ENCODE peak calls at places on chromosomes 7 and 10, in five cellular contexts. L, T, B, E and G are unnamed samples.

GRCh38 chr7:473211-473734 is 46.4 kb downstream of the PDGFA start:
- DNase-seq in T (no peak), L (no peak), E (no peak), B (peak; percentile 16), G (no peak)

GRCh38 chr10:21599582-21599981 is 65.5 kb downstream of the MLLT10 start:
- DNase-seq in T (no peak), E (no peak), L (no peak), B (no peak), G (no peak)

GRCh38 chr7:99848420-99849216 is 20.8 kb downstream of the CYP3A43 start:
- DNase-seq in B (no peak), L (no peak), T (no peak), E (no peak), G (no peak)

GRCh38 chr10:44971419-44971818 is 7.2 kb downstream of the DEPP1 start:
- DNase-seq in E (no peak), B (no peak), L (no peak), T (no peak), G (no peak)

GRCh38 chr10:78450807-78451485 is 417.3 kb downstream of the RPS24 start:
- DNase-seq in B (no peak), T (no peak), L (no peak), E (no peak), G (no peak)

GRCh38 chr7:82517059-82517458 is 73.5 kb upstream of the CACNA2D1 start:
- DNase-seq in L (no peak), T (no peak), B (no peak), E (no peak), G (no peak)

GRCh38 chr10:131676971-131677421 is 223.8 kb upstream of the PPP2R2D start:
- DNase-seq in L (peak; percentile 45), B (no peak), E (no peak), T (no peak), G (no peak)

GRCh38 chr7:22670422-22670815 is 56.6 kb upstream of the IL6 start:
- DNase-seq in B (no peak), E (no peak), T (no peak), L (no peak), G (no peak)

GRCh38 chr7:92916751-92917369 is 80.5 kb upstream of the CDK6 start:
- DNase-seq in E (peak; percentile 79), T (peak; percentile 42), L (no peak), B (no peak), G (no peak)

GRCh38 chr10:112471878-112472487 is 25.0 kb downstream of the VTI1A start:
- DNase-seq in E (no peak), L (peak; percentile 70), T (no peak), B (no peak), G (peak; percentile 26)

GRCh38 chr10:23461557-23461956 is 22.7 kb downstream of the OTUD1 start:
- DNase-seq in E (no peak), B (no peak), T (no peak), L (no peak), G (no peak)

GRCh38 chr7:130463553-130464434 is 23.0 kb upstream of the CEP41 start:
- DNase-seq in L (no peak), E (no peak), T (no peak), B (no peak), G (no peak)

GRCh38 chr7:1549357-1550004 is 6.5 kb downstream of the TMEM184A start:
- DNase-seq in T (no peak), E (no peak), B (no peak), L (no peak), G (no peak)

GRCh38 chr10:58531084-58531695 is 18.5 kb downstream of the BICC1 start:
- DNase-seq in E (peak; percentile 82), L (peak; percentile 68), T (no peak), B (no peak), G (peak; percentile 61)

GRCh38 chr7:5629941-5630340 is 151.5 kb downstream of the RNF216 start:
- DNase-seq in B (no peak), L (peak; percentile 68), E (peak; percentile 75), T (no peak), G (peak; percentile 70)

GRCh38 chr7:100825760-100826545 is 1.4 kb downstream of the EPHB4 start:
- DNase-seq in L (peak; percentile 86), E (peak; percentile 17), T (no peak), B (no peak), G (peak; percentile 38)

GRCh38 chr7:100176096-100176835 is 915 bp downstream of the GPC2 start:
- DNase-seq in L (no peak), E (no peak), B (no peak), T (no peak), G (no peak)

GRCh38 chr7:131897016-131897789 is 340.8 kb upstream of the PODXL start:
- DNase-seq in E (peak; percentile 32), L (no peak), T (no peak), B (no peak), G (peak; percentile 24)

GRCh38 chr10:5168897-5169296 is 16.1 kb downstream of the AKR1C8 start:
- DNase-seq in E (no peak), B (no peak), T (no peak), L (no peak), G (no peak)

GRCh38 chr7:57412618-57413017 is 37.4 kb upstream of the ZNF716 start:
- DNase-seq in B (no peak), E (no peak), T (no peak), L (no peak), G (no peak)

GRCh38 chr10:125038637-125039036 is 96.7 kb downstream of the ZRANB1 start:
- DNase-seq in T (no peak), L (peak; percentile 30), E (no peak), B (peak; percentile 78), G (no peak)

GRCh38 chr7:351256-351655 is 61.3 kb downstream of the FOXL3 start:
- DNase-seq in E (no peak), L (no peak), B (no peak), T (no peak), G (no peak)

GRCh38 chr7:4204530-4205165 is 477.4 kb upstream of the FOXK1 start:
- DNase-seq in B (no peak), T (no peak), E (no peak), L (no peak), G (no peak)

GRCh38 chr10:76126607-76127190 is 695.3 kb downstream of the LRMDA start:
- DNase-seq in T (no peak), L (peak; percentile 87), B (no peak), E (no peak), G (no peak)

GRCh38 chr10:101310528-101311439 is 43.2 kb upstream of the BTRC start:
- DNase-seq in B (no peak), T (no peak), E (peak; percentile 4), L (no peak), G (no peak)

GRCh38 chr10:109984013-109984412 is 23.8 kb upstream of the ADD3 start:
- DNase-seq in B (no peak), T (no peak), E (no peak), L (no peak), G (no peak)

GRCh38 chr7:70951271-70951962 is 180.5 kb upstream of the GALNT17 start:
- DNase-seq in E (no peak), T (no peak), B (no peak), L (no peak), G (no peak)

GRCh38 chr7:146826338-146826737 is 709.7 kb downstream of the CNTNAP2 start:
- DNase-seq in L (no peak), E (no peak), B (no peak), T (no peak), G (no peak)

GRCh38 chr10:132449051-132449825 is 52.2 kb downstream of the PWWP2B start:
- DNase-seq in B (peak; percentile 90), T (no peak), L (peak; percentile 32), E (no peak), G (no peak)

GRCh38 chr7:130695840-130696239 is 9.5 kb upstream of the TSGA13 start:
- DNase-seq in E (peak; percentile 11), T (no peak), B (no peak), L (peak; percentile 57), G (no peak)

GRCh38 chr7:47102442-47102841 is 479.5 kb downstream of the TNS3 start:
- DNase-seq in E (no peak), L (peak; percentile 16), T (no peak), B (no peak), G (no peak)
- H3K4me3 ChIP-seq in E (no peak overlapping the region), L (no peak overlapping the region), T (no peak overlapping the region), B (no peak overlapping the region), G (no peak overlapping the region)

GRCh38 chr7:149067869-149068268 is 22.6 kb downstream of the ZNF786 start:
- DNase-seq in T (no peak), E (no peak), B (no peak), L (peak; percentile 36), G (no peak)
- TF ChIP-seq CTCF in T (no peak), E (peak; percentile 11), B (no peak), L (no peak), G (no peak)

GRCh38 chr10:104332243-104333036 is 5.8 kb downstream of the ITPRIP start:
- DNase-seq in E (no peak), L (no peak), B (no peak), T (no peak), G (no peak)

GRCh38 chr10:104333037-104333727 is 5.1 kb downstream of the ITPRIP start:
- DNase-seq in T (no peak), E (no peak), L (no peak), B (no peak), G (no peak)

GRCh38 chr10:104334561-104334960 is 3.7 kb downstream of the ITPRIP start:
- DNase-seq in L (no peak), T (no peak), B (no peak), E (no peak), G (no peak)

GRCh38 chr10:104334965-104335650 is 3.2 kb downstream of the ITPRIP start:
- DNase-seq in B (no peak), E (no peak), L (no peak), T (no peak), G (no peak)

DNA sequence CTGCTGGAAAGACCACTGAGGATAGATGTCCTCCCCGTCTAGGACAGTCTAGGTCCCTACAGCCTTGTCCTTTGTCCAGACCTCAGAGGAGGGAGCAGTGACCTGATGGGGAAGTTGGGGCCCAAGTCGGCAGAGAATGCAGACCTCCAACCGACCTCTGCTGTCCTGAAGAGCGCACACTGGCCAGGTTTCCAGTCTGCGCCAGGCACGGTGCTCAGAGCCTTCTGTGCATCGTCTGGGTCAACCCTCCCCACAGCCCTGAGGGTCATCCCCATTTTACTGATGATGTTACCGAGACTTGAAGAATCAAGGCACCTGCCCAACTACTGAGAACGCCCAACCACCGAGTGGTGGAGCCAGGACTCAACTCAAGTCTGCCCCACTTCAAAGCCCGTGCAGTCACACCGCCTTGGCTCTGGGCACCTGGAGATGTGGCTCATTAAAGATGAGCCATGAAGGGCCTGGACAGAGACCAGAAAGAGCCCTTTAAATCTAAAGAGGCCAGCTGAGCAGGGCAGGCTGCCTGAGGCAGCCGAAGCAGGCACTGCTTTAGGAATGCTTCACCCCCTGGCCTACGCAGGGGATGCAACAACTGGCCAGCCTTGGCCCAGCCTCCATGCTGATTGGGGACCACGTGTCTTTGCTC is 4.4 kb downstream of the ITPRIP start:
- DNase-seq in L (no peak), T (no peak), E (no peak), B (no peak), G (no peak)
- H3K4me3 ChIP-seq in L (no peak overlapping the region), T (no peak overlapping the region), E (peak overlapping the region; percentile 24), B (no peak overlapping the region), G (no peak overlapping the region)

GRCh38 chr7:48035967-48036478 is 680 bp downstream of the C7orf57 start:
- DNase-seq in L (no peak), T (no peak), B (peak; percentile 44), E (peak; percentile 15), G (no peak)

GRCh38 chr7:48038815-48039496 is 3.6 kb downstream of the C7orf57 start:
- DNase-seq in T (no peak), B (no peak), E (no peak), L (no peak), G (no peak)

GRCh38 chr7:48033922-48034321 is 1.4 kb upstream of the C7orf57 start:
- DNase-seq in B (no peak), L (no peak), T (no peak), E (no peak), G (no peak)

GRCh38 chr7:48031111-48031510 is 2.2 kb upstream of the SUN3 start:
- DNase-seq in E (no peak), B (no peak), T (no peak), L (no peak), G (no peak)

GRCh38 chr7:48035301-48035966 is at the start of gene C7orf57:
- DNase-seq in B (peak; percentile 93), E (peak; percentile 84), T (peak; percentile 24), L (no peak), G (peak; percentile 50)
- TF ChIP-seq CTCF in B (no peak), E (no peak), T (peak; percentile 46), L (no peak), G (no peak)